ENCODE peak calls at places on chromosome 15, in seven cellular contexts. M is IMR-90, F is heart left ventricle, B is endothelial cell of umbilical vein, K is fibroblast of lung, V is tibial artery, T is HCT116. H is an unnamed sample.

GRCh38 chr15:93467327-93467726 is 378.3 kb upstream of the RGMA start:
- DNase-seq in M (no peak), F (peak; percentile 68), B (no peak), K (peak; percentile 72), V (peak; percentile 83), T (no peak), H (no peak)

GRCh38 chr15:85581495-85581894 is 201.1 kb downstream of the AKAP13 start:
- DNase-seq in M (no peak), F (peak; percentile 69), B (no peak), K (no peak), V (peak; percentile 85), T (no peak), H (no peak)

GRCh38 chr15:28024889-28025250 is 74.2 kb downstream of the OCA2 start:
- DNase-seq in M (no peak), F (no peak), B (no peak), K (no peak), V (no peak), T (no peak), H (no peak)

GRCh38 chr15:64459382-64459781 is 996 bp upstream of the ZNF609 start:
- DNase-seq in M (no peak), F (no peak), B (no peak), K (no peak), V (no peak), T (no peak), H (no peak)

GRCh38 chr15:43511012-43511885 is 6.2 kb upstream of the MAP1A start:
- DNase-seq in M (no peak), F (no peak), B (no peak), K (no peak), V (peak; percentile 54), T (peak; percentile 37), H (no peak)

GRCh38 chr15:92663250-92663951 is 7.8 kb upstream of the FAM174B start:
- DNase-seq in M (no peak), F (no peak), B (no peak), K (no peak), V (no peak), T (no peak), H (no peak)

GRCh38 chr15:70892002-70892911 is at the start of the genes LRRC49 and THAP10:
- DNase-seq in M (peak; percentile 98), F (peak; percentile 88), B (peak; percentile 98), K (peak; percentile 95), V (peak; percentile 93), T (peak; percentile 88), H (peak; percentile 96)

GRCh38 chr15:55992769-55993110 is 672 bp downstream of the NEDD4 start:
- DNase-seq in M (peak; percentile 70), F (no peak), B (no peak), K (no peak), V (no peak), T (no peak), H (no peak)

GRCh38 chr15:38304486-38304885 is 51.9 kb downstream of the SPRED1 start:
- DNase-seq in M (no peak), F (no peak), B (no peak), K (no peak), V (no peak), T (no peak), H (no peak)

GRCh38 chr15:50627351-50628055 is 59.1 kb downstream of the TRPM7 start:
- DNase-seq in M (peak; percentile 50), F (no peak), B (no peak), K (peak; percentile 56), V (no peak), T (no peak), H (no peak)

GRCh38 chr15:100994597-100995446 is 75.7 kb downstream of the LRRK1 start:
- DNase-seq in M (no peak), F (no peak), B (no peak), K (no peak), V (no peak), T (no peak), H (peak; percentile 67)
- H3K36me3 ChIP-seq in M (peaks cover 5% of the 10 kb centered on the region), F (peaks cover 11% of the 10 kb centered on the region), B (no peaks in the 10 kb centered on the region), K (no peaks in the 10 kb centered on the region), V (peaks cover 9% of the 10 kb centered on the region), T (no peaks in the 10 kb centered on the region), H (no peaks in the 10 kb centered on the region)

DNA sequence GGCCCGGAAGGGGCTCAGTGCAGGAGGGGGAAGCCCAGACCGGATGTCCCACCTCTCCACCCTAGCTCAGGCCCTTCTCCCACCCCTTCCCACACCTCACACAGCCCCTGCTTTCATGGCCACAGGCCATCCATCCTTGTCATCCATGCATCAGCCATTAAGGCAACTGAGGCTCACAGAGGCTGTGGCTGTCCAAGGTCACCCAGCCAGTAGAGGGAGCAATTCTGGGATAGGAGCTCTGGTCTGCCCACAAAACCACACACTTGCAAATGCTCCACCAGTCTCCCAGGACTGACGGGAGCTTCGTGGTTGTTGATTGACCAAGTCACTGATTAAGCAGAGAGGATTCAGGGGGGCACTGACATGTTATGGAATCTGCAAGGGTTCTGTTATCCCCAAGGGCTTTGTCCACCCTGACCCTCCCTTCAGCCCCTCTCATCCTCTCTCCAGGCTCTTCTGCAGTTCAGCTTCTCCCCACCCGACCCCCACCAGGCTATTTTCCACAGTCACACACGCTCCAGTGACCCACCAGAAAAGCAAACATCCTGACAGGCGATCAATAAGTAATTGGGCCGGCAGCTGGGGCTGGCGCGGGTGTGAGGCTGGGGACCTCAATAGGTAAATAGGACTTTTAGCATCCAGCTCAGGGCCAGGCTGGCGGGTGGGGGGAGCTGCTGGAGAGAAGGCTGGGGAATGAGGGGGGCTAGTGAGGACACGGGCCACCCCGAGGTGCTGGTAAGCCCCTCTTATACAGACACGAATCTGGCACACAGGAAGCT is 15.0 kb downstream of the LINGO1 start:
- DNase-seq in M (no peak), F (no peak), B (no peak), K (no peak), V (no peak), T (peak; percentile 13), H (no peak)
- TF ChIP-seq CTCF in M (peak; percentile 21), F (peak; percentile 21), B (peak; percentile 42), K (peak; percentile 33), V (no peak), T (peak; percentile 82), H (no peak)

GRCh38 chr15:42048821-42049200 is 28.0 kb upstream of the PLA2G4E start:
- DNase-seq in M (no peak), F (no peak), B (no peak), K (no peak), V (no peak), T (no peak), H (no peak)
- H3K4me1 ChIP-seq in M (no peaks in the 10 kb centered on the region), F (peaks cover 4% of the 10 kb centered on the region), B (no peaks in the 10 kb centered on the region), K (no peaks in the 10 kb centered on the region), V (no peaks in the 10 kb centered on the region), T (no peaks in the 10 kb centered on the region), H (no peaks in the 10 kb centered on the region)

GRCh38 chr15:67185051-67185450 is 69.4 kb downstream of the AAGAB start:
- DNase-seq in M (no peak), F (peak; percentile 16), B (no peak), K (no peak), V (peak; percentile 53), T (no peak), H (peak; percentile 85)

GRCh38 chr15:67181221-67181639 is 73.2 kb downstream of the AAGAB start:
- DNase-seq in M (no peak), F (peak; percentile 15), B (no peak), K (no peak), V (peak; percentile 48), T (no peak), H (no peak)

GRCh38 chr15:67185621-67186225 is 68.7 kb downstream of the AAGAB start:
- DNase-seq in M (no peak), F (peak; percentile 17), B (no peak), K (peak; percentile 60), V (peak; percentile 64), T (no peak), H (no peak)

GRCh38 chr15:67184208-67184925 is 70.1 kb downstream of the AAGAB start:
- DNase-seq in M (no peak), F (peak; percentile 18), B (no peak), K (no peak), V (peak; percentile 61), T (no peak), H (no peak)

DNA sequence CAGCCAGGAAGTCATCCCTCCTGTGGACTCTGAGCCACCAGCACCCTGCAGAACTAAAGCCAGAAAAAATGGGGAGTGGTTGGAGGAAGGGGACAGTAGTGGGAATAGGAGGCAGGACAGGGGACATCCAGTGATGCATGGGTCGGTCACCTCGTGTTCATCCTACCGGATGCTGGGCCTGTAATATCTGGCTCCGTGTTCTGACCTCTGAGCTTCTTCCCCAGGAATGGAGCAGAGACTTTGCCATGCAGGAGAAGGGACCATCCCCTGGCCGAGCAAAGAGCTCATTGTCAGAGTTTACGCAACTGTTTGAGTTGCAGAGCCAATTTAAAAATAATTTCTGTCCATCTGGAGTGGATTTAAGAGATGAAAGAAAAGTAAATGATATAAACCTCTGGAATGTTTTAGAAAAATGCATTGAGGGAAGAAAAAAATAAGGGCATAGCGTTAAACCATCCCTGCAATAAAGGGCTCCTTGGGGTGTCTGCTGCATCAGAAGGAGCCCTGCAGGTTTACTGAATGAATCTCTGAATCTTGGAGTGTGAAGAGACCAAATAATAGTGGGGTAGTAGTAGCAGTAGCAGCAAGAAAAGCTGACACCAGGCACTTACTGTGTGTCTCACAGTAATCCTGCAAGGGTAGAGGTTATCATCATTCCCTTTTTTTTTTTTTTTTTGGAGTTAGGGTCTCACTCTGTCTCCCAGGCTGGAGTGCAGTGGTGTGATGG is 70.9 kb downstream of the AAGAB start:
- DNase-seq in M (peak; percentile 78), F (peak; percentile 16), B (no peak), K (peak; percentile 61), V (peak; percentile 64), T (no peak), H (peak; percentile 89)
- H3K36me3 ChIP-seq in M (peaks cover 86% of the 10 kb centered on the region), F (peaks cover 77% of the 10 kb centered on the region), B (peaks cover 22% of the 10 kb centered on the region), K (peaks cover 59% of the 10 kb centered on the region), V (peaks cover 67% of the 10 kb centered on the region), T (peaks cover 58% of the 10 kb centered on the region), H (no peaks in the 10 kb centered on the region)

H was measured in vagina.